ENCODE peak calls at places on chromosomes 2 and 18, in five cellular contexts. H is A549; T is activated T-helper 2 cell treated with anti-CD3 and anti-CD28 coated beads, Interferon-gamma antibody, Interleukin-2, Interleukin-4, amounts not matched to agents 10 μg/mL and 5 μg/mL and 100 μg/mL, durations not matched to agents 14 hours and 24 hours and 36 hours; A is stimulated activated CD4-positive, alpha-beta T cell treated with anti-CD3 and anti-CD28 coated beads, Interleukin-15, amount 100 ng/mL, for 1 hour; R is A172. M is an unnamed sample.

GRCh38 chr2:68925298-68925885 is 27.3 kb downstream of the GKN2 start:
- DNase-seq in H (peak; percentile 68), T (peak; percentile 44), A (no peak), R (peak; percentile 65), M (peak; percentile 19)

GRCh38 chr2:239674101-239674980 is 273.5 kb upstream of the HDAC4 start:
- DNase-seq in H (no peak), T (no peak), A (no peak), R (no peak), M (no peak)

GRCh38 chr2:62292190-62292589 is 96.3 kb downstream of the B3GNT2 start:
- DNase-seq in H (no peak), T (no peak), A (no peak), R (peak; percentile 46), M (no peak)

GRCh38 chr2:36374586-36374985 is 19.0 kb downstream of the CRIM1 start:
- DNase-seq in H (peak; percentile 62), T (no peak), A (no peak), R (peak; percentile 70), M (no peak)

GRCh38 chr2:187050409-187050998 is 201.5 kb upstream of the ZSWIM2 start:
- DNase-seq in H (no peak), T (no peak), A (no peak), R (no peak), M (no peak)

GRCh38 chr2:38499921-38500634 is 102.7 kb downstream of the HNRNPLL start:
- DNase-seq in H (no peak), T (no peak), A (no peak), R (no peak), M (no peak)

GRCh38 chr2:191217580-191217979 is 27.6 kb upstream of the MYO1B start:
- DNase-seq in H (peak; percentile 94), T (no peak), A (no peak), R (peak; percentile 93), M (no peak)

GRCh38 chr2:234678721-234679120 is 181.8 kb upstream of the ARL4C start:
- DNase-seq in H (no peak), T (no peak), A (no peak), R (peak; percentile 78), M (no peak)

GRCh38 chr18:50614838-50615237 is 55.0 kb downstream of the MAPK4 start:
- DNase-seq in H (peak; percentile 34), T (no peak), A (no peak), R (no peak), M (no peak)

GRCh38 chr2:144522741-144523605 is 3.1 kb upstream of the ZEB2 start:
- DNase-seq in H (no peak), T (no peak), A (no peak), R (no peak), M (no peak)

GRCh38 chr2:171794918-171795317 is 99.1 kb downstream of the SLC25A12 start:
- DNase-seq in H (no peak), T (no peak), A (no peak), R (no peak), M (no peak)

GRCh38 chr2:174337337-174338154 is 2.8 kb downstream of the SP9 start:
- DNase-seq in H (peak; percentile 73), T (no peak), A (no peak), R (no peak), M (no peak)

GRCh38 chr2:201432551-201433388 is 18.5 kb downstream of the TRAK2 start:
- DNase-seq in H (no peak), T (no peak), A (no peak), R (peak; percentile 27), M (no peak)

GRCh38 chr2:43050866-43051265 is 175.5 kb downstream of the ZFP36L2 start:
- DNase-seq in H (no peak), T (no peak), A (no peak), R (no peak), M (no peak)

GRCh38 chr2:127044977-127045654 is 61.8 kb downstream of the BIN1 start:
- DNase-seq in H (no peak), T (no peak), A (no peak), R (no peak), M (no peak)

GRCh38 chr18:45993441-45993840 is 26.3 kb upstream of the EPG5 start:
- DNase-seq in H (no peak), T (no peak), A (no peak), R (peak; percentile 61), M (no peak)

GRCh38 chr2:215144106-215144875 is 5.9 kb upstream of the ABCA12 start:
- DNase-seq in H (no peak), T (no peak), A (no peak), R (no peak), M (no peak)

GRCh38 chr2:207276248-207276647 is 110.5 kb upstream of the KLF7 start:
- DNase-seq in H (no peak), T (no peak), A (no peak), R (no peak), M (no peak)

GRCh38 chr18:23970161-23971153 is 44.1 kb upstream of the TTC39C start:
- DNase-seq in H (no peak), T (no peak), A (no peak), R (no peak), M (peak; percentile 52)

GRCh38 chr18:76391746-76392145 is 103.3 kb downstream of the ZNF516 start:
- DNase-seq in H (no peak), T (no peak), A (no peak), R (no peak), M (no peak)

GRCh38 chr2:32715981-32716380 is 88.1 kb downstream of the TTC27 start:
- DNase-seq in H (no peak), T (no peak), A (no peak), R (no peak), M (no peak)

GRCh38 chr2:69309336-69310048 is 77.5 kb downstream of the GFPT1 start:
- DNase-seq in H (peak; percentile 61), T (no peak), A (no peak), R (no peak), M (no peak)

GRCh38 chr2:239671916-239672849 is 271.4 kb upstream of the HDAC4 start:
- DNase-seq in H (no peak), T (no peak), A (no peak), R (no peak), M (no peak)

GRCh38 chr2:10481666-10482157 is 33.6 kb upstream of the ODC1 start:
- DNase-seq in H (no peak), T (no peak), A (no peak), R (no peak), M (no peak)

GRCh38 chr2:77013932-77014331 is 508.2 kb downstream of the LRRTM4 start:
- DNase-seq in H (no peak), T (no peak), A (no peak), R (no peak), M (no peak)

GRCh38 chr2:172671506-172671905 is 64.1 kb upstream of the RAPGEF4 start:
- DNase-seq in H (no peak), T (no peak), A (no peak), R (no peak), M (no peak)